ENCODE peak calls at places on chromosome 2, in nine cellular contexts. B, X, Q, E, L, T, O, G and U are unnamed samples.
A peak's percentile ranks its signal among the peaks of the same experiment; 100 is the strongest.

GRCh38 chr2:6359964-6360363 is 505.7 kb downstream of the CMPK2 start:
- DNase-seq in L (no peak), E (no peak), O (no peak), T (peak; percentile 3), B (no peak), G (no peak), X (peak; percentile 0), Q (no peak), U (no peak)

GRCh38 chr2:128503358-128504241 is 184.9 kb upstream of the HS6ST1 start:
- DNase-seq in L (no peak), X (no peak), E (no peak), O (no peak), B (no peak), G (no peak), Q (no peak), T (no peak), U (no peak)

GRCh38 chr2:240143801-240144648 is 3.6 kb upstream of the OTOS start:
- DNase-seq in T (peak; percentile 72), G (peak; percentile 35), X (peak; percentile 67), L (peak; percentile 86), B (no peak), O (no peak), Q (peak; percentile 15), E (peak; percentile 96), U (no peak)

GRCh38 chr2:232981767-232982360 is 31.2 kb downstream of the NGEF start:
- DNase-seq in X (no peak), B (no peak), T (no peak), E (no peak), L (no peak), O (no peak), G (no peak), Q (no peak), U (no peak)

GRCh38 chr2:121524650-121525425 is 5.8 kb upstream of the RNU4ATAC start:
- DNase-seq in O (no peak), X (no peak), G (no peak), Q (no peak), E (no peak), L (no peak), B (no peak), T (no peak), U (no peak)

GRCh38 chr2:237473474-237474453 is 13.3 kb upstream of the MLPH start:
- DNase-seq in E (no peak), Q (peak; percentile 23), O (peak; percentile 80), G (no peak), T (peak; percentile 4), B (no peak), X (peak; percentile 14), L (no peak), U (no peak)

GRCh38 chr2:180075763-180076362 is 68.8 kb upstream of the CWC22 start:
- DNase-seq in B (no peak), O (no peak), Q (no peak), L (no peak), X (no peak), G (no peak), E (no peak), T (no peak), U (no peak)

GRCh38 chr2:96772903-96773675 is 12.4 kb downstream of the CNNM4 start:
- DNase-seq in G (no peak), O (no peak), Q (no peak), B (no peak), T (no peak), X (no peak), E (no peak), L (no peak), U (no peak)

GRCh38 chr2:228048838-228049490 is 132.5 kb downstream of the SPHKAP start:
- DNase-seq in X (peak; percentile 53), E (peak; percentile 18), O (peak; percentile 13), G (peak; percentile 52), T (peak; percentile 62), L (peak; percentile 16), B (no peak), Q (peak; percentile 37), U (peak; percentile 31)

GRCh38 chr2:99468155-99468554 is 21.7 kb downstream of the REV1 start:
- DNase-seq in Q (peak; percentile 19), X (no peak), L (no peak), T (no peak), G (no peak), E (no peak), B (no peak), O (no peak), U (peak; percentile 11)

GRCh38 chr2:205139822-205140612 is 542.3 kb upstream of the NRP2 start:
- DNase-seq in G (no peak), L (no peak), X (no peak), B (no peak), Q (no peak), E (no peak), T (no peak), O (no peak), U (no peak)

GRCh38 chr2:18432999-18433398 is 127.5 kb downstream of the RDH14 start:
- DNase-seq in B (no peak), O (no peak), L (no peak), E (no peak), G (no peak), T (peak; percentile 4), Q (peak; percentile 30), X (peak; percentile 2), U (no peak)

GRCh38 chr2:112566104-112566503 is 18.3 kb upstream of the CHCHD5 start:
- DNase-seq in L (no peak), Q (no peak), X (no peak), E (no peak), B (no peak), G (no peak), O (no peak), T (no peak), U (no peak)

GRCh38 chr2:160533482-160533881 is 39.9 kb upstream of the RBMS1 start:
- DNase-seq in G (no peak), Q (no peak), L (no peak), T (no peak), O (no peak), E (no peak), B (no peak), X (no peak), U (no peak)

GRCh38 chr2:113407446-113408099 is 29.9 kb upstream of the ZNG1B start:
- DNase-seq in O (peak; percentile 1), G (no peak), L (peak; percentile 25), E (no peak), T (no peak), Q (no peak), X (no peak), B (no peak), U (no peak)

GRCh38 chr2:37357461-37358008 is 13.1 kb downstream of the QPCT start:
- DNase-seq in X (no peak), Q (no peak), G (no peak), L (no peak), O (no peak), B (no peak), E (no peak), T (no peak), U (no peak)

GRCh38 chr2:46098606-46099005 is 198.6 kb upstream of the EPAS1 start:
- DNase-seq in E (no peak), G (no peak), Q (no peak), X (no peak), L (no peak), T (no peak), B (no peak), O (peak; percentile 69), U (no peak)

GRCh38 chr2:42105330-42106256 is 57.8 kb downstream of the PKDCC start:
- DNase-seq in O (no peak), E (no peak), L (no peak), T (no peak), Q (no peak), B (no peak), X (no peak), G (peak; percentile 90), U (no peak)

GRCh38 chr2:112033600-112033999 is 21.5 kb upstream of the TMEM87B start:
- DNase-seq in Q (no peak), L (no peak), B (no peak), X (no peak), G (no peak), E (no peak), O (no peak), T (no peak), U (no peak)

GRCh38 chr2:108982259-108982679 is 6.8 kb downstream of the EDAR start:
- DNase-seq in Q (no peak), T (no peak), L (peak; percentile 46), E (no peak), X (no peak), O (no peak), B (no peak), G (no peak), U (no peak)

GRCh38 chr2:9163306-9164111 is 43.1 kb upstream of the ASAP2 start:
- DNase-seq in G (no peak), B (no peak), E (no peak), X (no peak), L (no peak), O (no peak), T (no peak), Q (no peak), U (no peak)

GRCh38 chr2:237171396-237171795 is 85.7 kb downstream of the COPS8 start:
- DNase-seq in X (no peak), G (no peak), E (no peak), O (peak; percentile 92), T (no peak), L (no peak), Q (no peak), B (no peak), U (no peak)